ENCODE peak calls at places on chromosomes 11 and 22, in ten cellular contexts. Q is ELR; U is left lung; W is left ventricle myocardium inferior; R is NCI-H2081; I is CD8-positive, alpha-beta memory T cell; L is AG04450; G is GM19239; P is ureter; H is choroid plexus epithelial cell. F is an unnamed sample.
A peak's percentile ranks its signal among the peaks of the same experiment; 100 is the strongest.

GRCh38 chr22:27810566-27810965 is 9.0 kb upstream of the MN1 start:
- DNase-seq in P (peak; percentile 69), L (peak; percentile 36), W (peak; percentile 62), G (no peak), R (no peak), I (no peak), Q (peak; percentile 6), H (peak; percentile 63), U (peak; percentile 57), F (no peak)

GRCh38 chr11:130325691-130326090 is 11.0 kb upstream of the ZBTB44 start:
- DNase-seq in L (no peak), G (no peak), Q (no peak), I (no peak), P (no peak), H (no peak), W (no peak), U (no peak), R (no peak), F (no peak)

GRCh38 chr11:83087035-83087434 is 15.3 kb upstream of the RAB30 start:
- DNase-seq in G (no peak), P (no peak), H (peak; percentile 49), Q (peak; percentile 44), L (no peak), R (peak; percentile 45), U (no peak), W (no peak), I (no peak), F (no peak)

GRCh38 chr11:129023968-129024676 is 81.5 kb upstream of the TP53AIP1 start:
- DNase-seq in H (peak; percentile 61), Q (no peak), P (peak; percentile 79), I (no peak), G (no peak), U (peak; percentile 56), W (no peak), L (no peak), R (peak; percentile 3), F (no peak)

GRCh38 chr22:36081023-36081431 is 52.4 kb upstream of the RBFOX2 start:
- DNase-seq in U (no peak), I (no peak), Q (peak; percentile 68), P (no peak), W (no peak), L (peak; percentile 74), H (peak; percentile 92), G (no peak), R (no peak), F (no peak)

GRCh38 chr11:46388619-46389449 is 2.7 kb downstream of the CHRM4 start:
- DNase-seq in W (no peak), Q (no peak), G (no peak), P (no peak), R (no peak), I (no peak), H (no peak), L (no peak), U (no peak), F (no peak)

GRCh38 chr11:69423181-69423580 is 58.3 kb upstream of the LINC01488 start:
- DNase-seq in I (no peak), P (no peak), R (no peak), U (no peak), L (no peak), W (no peak), G (no peak), H (no peak), Q (no peak), F (no peak)

GRCh38 chr22:39364646-39365405 is 15.0 kb downstream of the SYNGR1 start:
- DNase-seq in G (no peak), H (no peak), P (no peak), I (no peak), U (no peak), R (no peak), Q (peak; percentile 57), W (no peak), L (no peak), F (no peak)

GRCh38 chr11:1267441-1268100 is 41.9 kb downstream of the TOLLIP start:
- DNase-seq in R (no peak), H (no peak), P (no peak), G (no peak), U (no peak), L (no peak), I (no peak), Q (no peak), W (no peak), F (no peak)

GRCh38 chr22:45483918-45484499 is 18.7 kb upstream of the FBLN1 start:
- DNase-seq in W (no peak), R (no peak), U (no peak), Q (no peak), H (no peak), P (no peak), I (no peak), L (no peak), G (no peak), F (no peak)

GRCh38 chr22:41983516-41983915 is 14.3 kb downstream of the SEPTIN3 start:
- DNase-seq in L (no peak), G (no peak), H (peak; percentile 10), W (no peak), Q (peak; percentile 37), U (no peak), I (no peak), P (no peak), R (no peak), F (no peak)